ENCODE peak calls at places on chromosomes 6 and 20, in five cellular contexts. Y, G, V, O and C are unnamed samples.
A peak's percentile ranks its signal among the peaks of the same experiment; 100 is the strongest.

GRCh38 chr20:58711266-58712051 is 18.9 kb downstream of the NPEPL1 start:
- DNase-seq in Y (no peak), O (no peak), V (no peak), G (no peak), C (peak; percentile 55)

GRCh38 chr6:53159558-53159957 is 10.9 kb upstream of the GCM1 start:
- DNase-seq in O (no peak), Y (no peak), V (peak; percentile 33), G (peak; percentile 12), C (no peak)

GRCh38 chr6:36241728-36242127 is 28.1 kb upstream of the PNPLA1 start:
- DNase-seq in Y (no peak), G (no peak), O (no peak), V (no peak), C (no peak)

GRCh38 chr20:55515831-55516230 is 489.5 kb downstream of the CBLN4 start:
- DNase-seq in V (no peak), O (no peak), G (no peak), Y (no peak), C (no peak)

GRCh38 chr20:58992911-58993310 is 11.9 kb downstream of the NELFCD start:
- DNase-seq in O (no peak), V (no peak), Y (no peak), G (no peak), C (no peak)

GRCh38 chr6:49553353-49553752 is 2.9 kb downstream of the C6orf141 start:
- DNase-seq in Y (no peak), V (no peak), G (no peak), O (no peak), C (no peak)

GRCh38 chr6:109998159-109998785 is 20.2 kb downstream of the GPR6 start:
- DNase-seq in V (no peak), O (no peak), G (no peak), Y (no peak), C (no peak)

GRCh38 chr6:167109661-167110060 is 13.2 kb upstream of the CCR6 start:
- DNase-seq in O (no peak), V (no peak), Y (no peak), G (no peak), C (no peak)

GRCh38 chr20:62899633-62900051 is 26.7 kb downstream of the DIDO1 start:
- DNase-seq in G (no peak), V (peak; percentile 66), O (no peak), Y (no peak), C (no peak)

GRCh38 chr20:62900692-62901584 is 25.4 kb downstream of the DIDO1 start:
- DNase-seq in G (peak; percentile 57), O (no peak), V (peak; percentile 70), Y (no peak), C (no peak)

GRCh38 chr20:62901891-62902290 is 24.4 kb downstream of the DIDO1 start:
- DNase-seq in G (no peak), Y (no peak), O (no peak), V (no peak), C (no peak)

GRCh38 chr20:62898970-62899632 is 27.2 kb downstream of the DIDO1 start:
- DNase-seq in Y (no peak), O (no peak), V (no peak), G (no peak), C (no peak)

DNA sequence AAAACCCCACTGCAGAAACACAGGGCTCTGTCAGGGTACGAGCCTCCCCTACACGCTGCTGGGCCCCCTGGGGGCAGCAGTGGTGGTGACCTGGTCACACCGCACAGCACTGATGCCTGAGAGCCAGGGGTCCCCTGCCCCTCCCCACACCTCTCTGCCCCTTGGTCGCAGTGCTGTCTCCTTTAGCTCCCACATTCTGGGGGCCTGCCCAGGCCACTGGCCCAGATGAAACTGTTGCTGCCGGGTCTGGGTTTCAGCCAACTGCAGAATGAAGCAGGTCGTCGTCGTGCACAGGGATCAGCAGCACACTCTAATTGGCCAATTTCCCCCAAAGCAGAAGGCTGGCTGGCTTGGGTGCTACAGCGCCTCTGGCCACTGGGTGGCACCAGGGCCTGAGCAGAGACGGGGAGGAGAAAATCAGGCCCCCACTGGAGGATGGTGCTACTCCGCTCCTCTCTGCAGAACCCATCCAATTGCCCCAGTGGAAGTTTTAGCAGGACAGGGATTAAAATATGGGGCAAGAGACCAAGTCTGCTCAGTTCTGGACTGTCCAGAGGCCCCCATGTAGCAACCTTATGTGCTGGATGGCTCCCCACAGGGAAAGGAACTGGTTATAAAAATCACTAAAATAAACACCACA is 26.1 kb downstream of the DIDO1 start:
- DNase-seq in Y (peak; percentile 77), O (peak; percentile 49), G (peak; percentile 92), V (peak; percentile 82), C (peak; percentile 92)
- TF ChIP-seq EP300 in Y (no peak), O (no peak), G (no peak), V (no peak), C (no peak)

GRCh38 chr6:44074383-44075136 is 52.7 kb downstream of the MRPL14 start:
- DNase-seq in Y (peak; percentile 60), G (peak; percentile 73), O (peak; percentile 62), V (peak; percentile 78), C (peak; percentile 87)

GRCh38 chr6:44073612-44074382 is 53.5 kb downstream of the MRPL14 start:
- DNase-seq in Y (no peak), V (no peak), O (no peak), G (no peak), C (peak; percentile 75)

GRCh38 chr6:44071670-44072451 is 55.4 kb downstream of the MRPL14 start:
- DNase-seq in O (no peak), Y (no peak), V (no peak), G (no peak), C (no peak)

GRCh38 chr6:44072452-44072958 is 54.7 kb downstream of the MRPL14 start:
- DNase-seq in O (no peak), Y (no peak), V (no peak), G (no peak), C (no peak)

DNA sequence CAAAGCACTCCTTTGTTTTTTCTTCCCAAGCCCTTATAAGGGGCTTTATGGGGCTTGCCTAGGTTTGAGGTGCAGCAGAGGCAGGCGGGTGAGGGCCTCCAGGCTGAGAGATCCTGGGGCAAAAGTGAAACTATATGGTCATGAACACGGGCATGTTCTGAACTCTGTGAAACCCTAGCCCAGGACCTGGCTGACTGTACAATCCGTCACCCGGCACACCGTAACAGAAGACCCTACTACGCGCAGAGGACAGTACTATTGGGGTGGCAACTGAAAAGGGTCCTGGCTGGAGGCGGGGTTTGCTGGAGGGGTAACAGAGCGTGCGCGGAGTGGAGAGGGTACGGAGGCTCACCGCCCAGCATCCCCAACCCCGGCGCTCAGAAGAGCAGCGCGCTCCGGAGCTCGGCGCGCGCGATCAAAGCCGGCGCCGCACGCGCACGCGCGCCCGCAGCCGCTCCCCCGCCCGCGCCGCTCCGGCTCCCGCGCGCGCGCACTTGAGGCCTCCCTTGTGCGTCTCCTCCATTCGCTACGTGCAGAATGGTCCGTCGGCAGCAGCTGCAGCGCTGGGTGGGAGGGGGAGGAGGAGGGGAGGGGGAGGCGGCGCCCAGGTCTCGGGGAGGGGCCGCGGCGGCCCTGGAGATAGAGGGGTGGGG is 54.2 kb downstream of the MRPL14 start:
- DNase-seq in G (peak; percentile 72), V (peak; percentile 82), Y (peak; percentile 80), O (peak; percentile 43), C (peak; percentile 90)
- TF ChIP-seq POLR2A in G (peak; percentile 35), V (peak; percentile 34), Y (no peak), O (no peak), C (no peak)

DNA sequence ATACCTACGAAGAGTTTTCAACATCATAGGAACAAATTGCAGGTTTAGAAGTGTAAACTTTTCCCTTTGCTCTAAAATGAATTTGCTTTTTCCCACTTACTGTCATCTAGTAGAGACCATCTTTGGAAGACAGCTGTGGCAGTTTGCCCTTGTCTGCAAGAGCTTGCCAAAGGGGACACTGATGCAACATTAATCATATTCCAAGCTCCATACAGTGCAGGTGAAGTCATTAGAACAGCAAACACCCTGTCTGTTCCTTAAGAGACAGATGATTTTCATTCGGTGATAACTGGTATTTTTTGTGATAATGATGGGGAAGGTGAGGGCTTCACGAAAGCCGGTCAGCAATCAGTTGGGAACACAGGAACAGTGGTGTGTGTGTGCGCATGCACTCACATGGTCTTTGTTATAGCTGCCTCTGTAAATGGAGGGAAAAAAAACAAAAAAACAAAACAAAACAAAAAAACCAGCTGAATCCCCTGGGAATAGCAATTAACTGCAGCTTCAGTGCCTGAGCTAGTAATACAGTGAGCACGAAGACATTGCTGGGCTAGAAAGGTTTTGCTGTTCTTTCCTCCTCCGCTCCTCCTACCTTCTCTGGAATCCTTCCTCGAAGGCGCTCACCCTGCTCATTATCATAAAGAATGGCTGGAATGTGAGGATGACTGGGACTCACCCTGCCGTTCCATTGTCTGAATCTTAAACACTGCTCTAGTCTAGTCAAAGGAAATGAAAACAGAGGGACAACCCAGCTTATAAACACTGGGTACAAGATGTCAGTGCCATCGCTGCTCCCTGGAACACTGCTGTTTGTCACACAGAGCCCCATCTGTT is 35.2 kb upstream of the KIF13A start:
- DNase-seq in G (peak; percentile 10), Y (no peak), O (no peak), V (no peak), C (no peak)
- TF ChIP-seq EP300 in G (no peak), Y (no peak), O (no peak), V (no peak), C (no peak)

DNA sequence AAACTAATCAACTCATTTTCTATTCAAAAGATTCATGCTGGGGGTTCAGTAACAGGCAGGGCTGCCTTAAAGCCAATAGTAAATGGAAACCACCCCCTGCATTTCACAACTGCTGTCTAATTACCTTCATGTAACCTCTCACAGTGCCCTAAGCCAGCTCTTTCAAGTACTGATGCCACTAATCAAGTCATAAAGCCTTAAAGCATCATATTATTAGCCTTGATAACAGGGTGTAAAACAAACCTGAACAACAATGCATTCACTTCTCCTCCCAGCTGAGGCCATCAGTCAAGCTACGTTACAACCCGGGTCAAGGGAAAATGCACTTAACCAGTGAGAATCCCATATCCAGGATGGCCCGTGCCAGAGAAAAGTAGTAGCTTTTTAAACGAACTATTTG is 33.0 kb downstream of the TRERF1 start:
- DNase-seq in G (no peak), Y (no peak), O (no peak), V (no peak), C (no peak)
- TF ChIP-seq POLR2A in G (no peak), Y (no peak), O (no peak), V (no peak), C (no peak)

DNA sequence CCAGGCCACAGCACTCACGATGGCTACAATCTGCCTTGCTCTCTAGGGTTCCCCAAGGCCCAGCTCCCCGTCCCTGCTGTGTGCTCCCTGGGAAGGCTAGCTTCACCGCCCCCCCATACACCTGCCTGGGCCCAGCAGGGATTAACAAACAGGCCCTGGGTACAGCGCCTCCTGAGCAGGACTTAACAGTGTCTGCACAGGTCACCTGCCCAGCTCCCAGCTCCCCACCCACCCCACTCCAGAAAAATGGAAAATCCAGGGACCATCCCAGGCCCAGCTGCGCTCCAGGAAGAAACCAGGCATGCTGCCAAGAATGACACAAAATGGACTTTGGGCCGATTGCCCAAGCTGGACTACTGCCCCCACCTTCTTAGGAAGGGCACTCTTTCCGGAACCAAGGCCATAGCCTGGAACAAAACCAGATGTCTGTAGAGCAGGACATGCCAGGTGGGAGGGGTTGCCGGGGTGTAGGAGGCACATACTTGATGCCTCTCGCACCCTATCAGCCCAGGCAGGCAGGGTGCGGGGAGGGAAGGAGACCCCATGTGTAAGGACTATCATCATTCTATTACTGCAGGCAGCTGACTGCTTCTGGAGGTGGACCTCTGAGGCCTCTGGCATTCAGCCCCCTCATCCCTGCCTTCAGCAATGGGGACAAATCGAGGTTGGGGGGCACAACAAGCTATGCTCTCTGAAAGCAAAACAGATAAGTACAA is 104.9 kb downstream of the SNX5 start:
- DNase-seq in G (no peak), Y (peak; percentile 36), V (peak; percentile 100), O (no peak), C (no peak)
- TF ChIP-seq EP300 in G (no peak), Y (no peak), V (peak; percentile 100), O (no peak), C (no peak)